ENCODE peak calls at places on chromosomes 3 and 15, in eight cellular contexts. One of them, this sample, is unnamed.

GRCh38 chr3:100710355-100711198 is 1.3 kb downstream of the TFG start:
- DNase-seq in psoas muscle: no peak
- DNase-seq in astrocyte: peak; percentile 56
- DNase-seq in adrenal gland: peak; percentile 61
- DNase-seq in A549: peak; percentile 82
- DNase-seq in small intestine: peak; percentile 90
- DNase-seq in kidney: no peak
- DNase-seq in CD8-positive, alpha-beta memory T cell: peak; percentile 37
- DNase-seq in this sample: peak; percentile 30

GRCh38 chr3:170907519-170908234 is 760 bp downstream of the EIF5A2 start:
- DNase-seq in psoas muscle: no peak
- DNase-seq in astrocyte: peak; percentile 14
- DNase-seq in adrenal gland: no peak
- DNase-seq in A549: no peak
- DNase-seq in small intestine: no peak
- DNase-seq in kidney: peak; percentile 55
- DNase-seq in CD8-positive, alpha-beta memory T cell: no peak
- DNase-seq in this sample: no peak

GRCh38 chr3:194257030-194257657 is 94.0 kb downstream of the CPN2 start:
- DNase-seq in psoas muscle: no peak
- DNase-seq in astrocyte: no peak
- DNase-seq in adrenal gland: peak; percentile 42
- DNase-seq in A549: no peak
- DNase-seq in small intestine: no peak
- DNase-seq in kidney: no peak
- DNase-seq in CD8-positive, alpha-beta memory T cell: no peak
- DNase-seq in this sample: no peak

GRCh38 chr15:28873006-28873405 is 12.8 kb upstream of the APBA2 start:
- DNase-seq in psoas muscle: no peak
- DNase-seq in astrocyte: no peak
- DNase-seq in adrenal gland: no peak
- DNase-seq in A549: no peak
- DNase-seq in small intestine: no peak
- DNase-seq in kidney: peak; percentile 20
- DNase-seq in CD8-positive, alpha-beta memory T cell: no peak
- DNase-seq in this sample: no peak

GRCh38 chr3:10555263-10555662 is 49.9 kb upstream of the ATP2B2 start:
- DNase-seq in psoas muscle: no peak
- DNase-seq in astrocyte: no peak
- DNase-seq in adrenal gland: peak; percentile 6
- DNase-seq in A549: no peak
- DNase-seq in small intestine: no peak
- DNase-seq in kidney: no peak
- DNase-seq in CD8-positive, alpha-beta memory T cell: no peak
- DNase-seq in this sample: no peak

GRCh38 chr15:33057845-33058244 is 136.7 kb downstream of the FMN1 start:
- DNase-seq in psoas muscle: no peak
- DNase-seq in astrocyte: no peak
- DNase-seq in adrenal gland: no peak
- DNase-seq in A549: no peak
- DNase-seq in small intestine: no peak
- DNase-seq in kidney: no peak
- DNase-seq in CD8-positive, alpha-beta memory T cell: no peak
- DNase-seq in this sample: no peak

GRCh38 chr15:70854669-70854976 is 666 bp upstream of the LARP6 start:
- DNase-seq in psoas muscle: no peak
- DNase-seq in astrocyte: peak; percentile 47
- DNase-seq in adrenal gland: peak; percentile 51
- DNase-seq in A549: peak; percentile 55
- DNase-seq in small intestine: no peak
- DNase-seq in kidney: no peak
- DNase-seq in CD8-positive, alpha-beta memory T cell: no peak
- DNase-seq in this sample: no peak

GRCh38 chr3:4729061-4729973 is 236.2 kb downstream of the ITPR1 start:
- DNase-seq in psoas muscle: no peak
- DNase-seq in astrocyte: no peak
- DNase-seq in adrenal gland: no peak
- DNase-seq in A549: no peak
- DNase-seq in small intestine: no peak
- DNase-seq in kidney: no peak
- DNase-seq in CD8-positive, alpha-beta memory T cell: no peak
- DNase-seq in this sample: no peak

GRCh38 chr15:40957581-40958051 is 4.3 kb downstream of the CHAC1 start:
- DNase-seq in psoas muscle: peak; percentile 94
- DNase-seq in astrocyte: no peak
- DNase-seq in adrenal gland: no peak
- DNase-seq in A549: no peak
- DNase-seq in small intestine: peak; percentile 29
- DNase-seq in kidney: peak; percentile 55
- DNase-seq in CD8-positive, alpha-beta memory T cell: no peak
- DNase-seq in this sample: no peak

GRCh38 chr3:20066848-20067617 is 26.8 kb downstream of the KAT2B start:
- DNase-seq in psoas muscle: peak; percentile 62
- DNase-seq in astrocyte: no peak
- DNase-seq in adrenal gland: no peak
- DNase-seq in A549: no peak
- DNase-seq in small intestine: no peak
- DNase-seq in kidney: no peak
- DNase-seq in CD8-positive, alpha-beta memory T cell: no peak
- DNase-seq in this sample: no peak

GRCh38 chr15:44535509-44536297 is 1.2 kb upstream of the EIF3J start:
- DNase-seq in psoas muscle: no peak
- DNase-seq in astrocyte: no peak
- DNase-seq in adrenal gland: peak; percentile 72
- DNase-seq in A549: peak; percentile 14
- DNase-seq in small intestine: peak; percentile 37
- DNase-seq in kidney: no peak
- DNase-seq in CD8-positive, alpha-beta memory T cell: peak; percentile 6
- DNase-seq in this sample: peak; percentile 34

GRCh38 chr15:80694624-80695098 is 449 bp upstream of the ABHD17C start:
- DNase-seq in psoas muscle: peak; percentile 52
- DNase-seq in astrocyte: peak; percentile 36
- DNase-seq in adrenal gland: no peak
- DNase-seq in A549: peak; percentile 29
- DNase-seq in small intestine: peak; percentile 36
- DNase-seq in kidney: no peak
- DNase-seq in CD8-positive, alpha-beta memory T cell: peak; percentile 36
- DNase-seq in this sample: no peak

GRCh38 chr3:127792664-127793292 is 29.5 kb downstream of the MGLL start:
- DNase-seq in psoas muscle: peak; percentile 87
- DNase-seq in astrocyte: peak; percentile 87
- DNase-seq in adrenal gland: peak; percentile 66
- DNase-seq in A549: peak; percentile 62
- DNase-seq in small intestine: no peak
- DNase-seq in kidney: peak; percentile 85
- DNase-seq in CD8-positive, alpha-beta memory T cell: no peak
- DNase-seq in this sample: no peak

GRCh38 chr3:33096103-33096868 is 660 bp downstream of the GLB1 start:
- DNase-seq in psoas muscle: peak; percentile 73
- DNase-seq in astrocyte: peak; percentile 18
- DNase-seq in adrenal gland: peak; percentile 60
- DNase-seq in A549: peak; percentile 45
- DNase-seq in small intestine: peak; percentile 63
- DNase-seq in kidney: peak; percentile 76
- DNase-seq in CD8-positive, alpha-beta memory T cell: peak; percentile 30
- DNase-seq in this sample: peak; percentile 36

GRCh38 chr3:20878676-20879075 is 692.7 kb upstream of the SGO1 start:
- DNase-seq in psoas muscle: no peak
- DNase-seq in astrocyte: no peak
- DNase-seq in adrenal gland: no peak
- DNase-seq in A549: no peak
- DNase-seq in small intestine: no peak
- DNase-seq in kidney: no peak
- DNase-seq in CD8-positive, alpha-beta memory T cell: no peak
- DNase-seq in this sample: no peak

GRCh38 chr3:18751514-18751913 is 326.4 kb upstream of the SATB1 start:
- DNase-seq in psoas muscle: no peak
- DNase-seq in astrocyte: no peak
- DNase-seq in adrenal gland: no peak
- DNase-seq in A549: no peak
- DNase-seq in small intestine: no peak
- DNase-seq in kidney: no peak
- DNase-seq in CD8-positive, alpha-beta memory T cell: no peak
- DNase-seq in this sample: no peak

GRCh38 chr3:181629029-181629428 is 82.7 kb upstream of the SOX2 start:
- DNase-seq in psoas muscle: no peak
- DNase-seq in astrocyte: peak; percentile 42
- DNase-seq in adrenal gland: no peak
- DNase-seq in A549: no peak
- DNase-seq in small intestine: no peak
- DNase-seq in kidney: no peak
- DNase-seq in CD8-positive, alpha-beta memory T cell: no peak
- DNase-seq in this sample: no peak

GRCh38 chr3:94285874-94286273 is 223.0 kb downstream of the NSUN3 start:
- DNase-seq in psoas muscle: no peak
- DNase-seq in astrocyte: peak; percentile 6
- DNase-seq in adrenal gland: no peak
- DNase-seq in A549: peak; percentile 14
- DNase-seq in small intestine: no peak
- DNase-seq in kidney: no peak
- DNase-seq in CD8-positive, alpha-beta memory T cell: no peak
- DNase-seq in this sample: no peak

GRCh38 chr3:8712045-8712870 is 21.3 kb upstream of the CAV3 start:
- DNase-seq in psoas muscle: no peak
- DNase-seq in astrocyte: peak; percentile 45
- DNase-seq in adrenal gland: no peak
- DNase-seq in A549: no peak
- DNase-seq in small intestine: no peak
- DNase-seq in kidney: no peak
- DNase-seq in CD8-positive, alpha-beta memory T cell: no peak
- DNase-seq in this sample: no peak

GRCh38 chr15:62777657-62778056 is 264.9 kb upstream of the TPM1 start:
- DNase-seq in psoas muscle: no peak
- DNase-seq in astrocyte: peak; percentile 70
- DNase-seq in adrenal gland: no peak
- DNase-seq in A549: no peak
- DNase-seq in small intestine: no peak
- DNase-seq in kidney: no peak
- DNase-seq in CD8-positive, alpha-beta memory T cell: no peak
- DNase-seq in this sample: no peak

GRCh38 chr3:100106531-100107155 is 7.7 kb downstream of the FILIP1L start:
- DNase-seq in psoas muscle: no peak
- DNase-seq in astrocyte: peak; percentile 76
- DNase-seq in adrenal gland: no peak
- DNase-seq in A549: no peak
- DNase-seq in small intestine: no peak
- DNase-seq in kidney: no peak
- DNase-seq in CD8-positive, alpha-beta memory T cell: no peak
- DNase-seq in this sample: no peak

GRCh38 chr3:54756330-54756731 is 171.5 kb downstream of the LRTM1 start:
- DNase-seq in psoas muscle: no peak
- DNase-seq in astrocyte: peak; percentile 97
- DNase-seq in adrenal gland: no peak
- DNase-seq in A549: no peak
- DNase-seq in small intestine: no peak
- DNase-seq in kidney: no peak
- DNase-seq in CD8-positive, alpha-beta memory T cell: no peak
- DNase-seq in this sample: no peak

GRCh38 chr15:27500206-27500605 is 529.2 kb downstream of the GABRG3 start:
- DNase-seq in psoas muscle: no peak
- DNase-seq in astrocyte: no peak
- DNase-seq in adrenal gland: no peak
- DNase-seq in A549: no peak
- DNase-seq in small intestine: no peak
- DNase-seq in kidney: no peak
- DNase-seq in CD8-positive, alpha-beta memory T cell: no peak
- DNase-seq in this sample: no peak

GRCh38 chr3:53168175-53168923 is 7.3 kb downstream of the PRKCD start:
- DNase-seq in psoas muscle: no peak
- DNase-seq in astrocyte: no peak
- DNase-seq in adrenal gland: no peak
- DNase-seq in A549: no peak
- DNase-seq in small intestine: no peak
- DNase-seq in kidney: no peak
- DNase-seq in CD8-positive, alpha-beta memory T cell: no peak
- DNase-seq in this sample: no peak
- H3K4me1 ChIP-seq in psoas muscle: peaks cover 7% of the 10 kb centered on the region
- H3K4me1 ChIP-seq in astrocyte: peaks cover 11% of the 10 kb centered on the region
- H3K4me1 ChIP-seq in adrenal gland: peaks cover 82% of the 10 kb centered on the region
- H3K4me1 ChIP-seq in A549: no peaks in the 10 kb centered on the region
- H3K4me1 ChIP-seq in small intestine: peaks cover 3% of the 10 kb centered on the region
- H3K4me1 ChIP-seq in kidney: peaks cover 52% of the 10 kb centered on the region
- H3K4me1 ChIP-seq in CD8-positive, alpha-beta memory T cell: peaks cover 4% of the 10 kb centered on the region
- H3K4me1 ChIP-seq in this sample: peaks cover 3% of the 10 kb centered on the region

DNA sequence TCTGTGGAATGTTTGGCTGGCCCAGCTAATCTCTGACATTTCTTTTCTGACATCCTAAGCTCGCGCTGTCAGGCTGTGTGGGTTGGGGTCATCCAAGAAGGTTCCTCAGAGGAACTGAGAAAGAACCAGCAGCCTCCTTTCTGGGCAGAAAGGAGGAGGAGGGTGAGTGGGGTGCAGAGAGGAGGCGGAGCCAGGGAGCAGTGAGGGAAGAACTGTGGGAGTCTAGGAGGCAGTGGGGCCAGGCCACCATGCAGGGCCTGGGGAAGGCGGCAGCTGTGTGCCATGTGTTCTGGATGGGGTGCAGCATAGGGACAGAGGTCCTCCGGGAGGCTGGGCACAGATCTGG is 5.3 kb downstream of the SEMA7A start:
- DNase-seq in psoas muscle: no peak
- DNase-seq in astrocyte: no peak
- DNase-seq in adrenal gland: no peak
- DNase-seq in A549: no peak
- DNase-seq in small intestine: no peak
- DNase-seq in kidney: no peak
- DNase-seq in CD8-positive, alpha-beta memory T cell: no peak
- DNase-seq in this sample: no peak
- H3K4me1 ChIP-seq in psoas muscle: peaks cover 4% of the 10 kb centered on the region
- H3K4me1 ChIP-seq in astrocyte: peaks cover 69% of the 10 kb centered on the region
- H3K4me1 ChIP-seq in adrenal gland: peaks cover 20% of the 10 kb centered on the region
- H3K4me1 ChIP-seq in A549: peaks cover 11% of the 10 kb centered on the region
- H3K4me1 ChIP-seq in small intestine: no peaks in the 10 kb centered on the region
- H3K4me1 ChIP-seq in kidney: peaks cover 4% of the 10 kb centered on the region
- H3K4me1 ChIP-seq in CD8-positive, alpha-beta memory T cell: peaks cover 7% of the 10 kb centered on the region
- H3K4me1 ChIP-seq in this sample: peaks cover 27% of the 10 kb centered on the region

DNA sequence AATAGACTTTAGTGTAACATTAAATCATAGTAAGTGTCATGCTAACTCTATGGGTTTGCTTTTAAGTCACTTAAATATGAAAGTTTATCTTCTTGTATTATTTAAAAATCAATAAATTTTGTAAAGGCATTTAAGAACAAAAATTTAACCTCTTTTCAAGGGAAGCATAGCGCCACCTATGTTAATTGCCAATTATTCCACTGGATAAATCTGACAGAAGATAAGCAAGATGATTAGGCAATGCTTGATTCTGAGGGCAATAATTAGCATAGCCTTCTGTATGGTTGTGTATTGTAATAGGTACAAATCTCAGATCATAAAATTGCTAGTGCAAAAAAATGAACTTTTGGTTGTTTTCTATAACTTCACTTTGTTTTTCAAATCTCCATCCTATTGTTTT is 560.1 kb downstream of the GRM7 start:
- DNase-seq in psoas muscle: no peak
- DNase-seq in astrocyte: no peak
- DNase-seq in adrenal gland: no peak
- DNase-seq in A549: no peak
- DNase-seq in small intestine: no peak
- DNase-seq in kidney: no peak
- DNase-seq in CD8-positive, alpha-beta memory T cell: no peak
- DNase-seq in this sample: no peak
- H3K4me1 ChIP-seq in psoas muscle: no peaks in the 10 kb centered on the region
- H3K4me1 ChIP-seq in astrocyte: no peaks in the 10 kb centered on the region
- H3K4me1 ChIP-seq in adrenal gland: no peaks in the 10 kb centered on the region
- H3K4me1 ChIP-seq in A549: no peaks in the 10 kb centered on the region
- H3K4me1 ChIP-seq in small intestine: no peaks in the 10 kb centered on the region
- H3K4me1 ChIP-seq in kidney: no peaks in the 10 kb centered on the region
- H3K4me1 ChIP-seq in CD8-positive, alpha-beta memory T cell: no peaks in the 10 kb centered on the region
- H3K4me1 ChIP-seq in this sample: no peaks in the 10 kb centered on the region

GRCh38 chr15:74795961-74796625 is 14.2 kb downstream of the CSK start:
- DNase-seq in psoas muscle: no peak
- DNase-seq in astrocyte: no peak
- DNase-seq in adrenal gland: no peak
- DNase-seq in A549: no peak
- DNase-seq in small intestine: no peak
- DNase-seq in kidney: no peak
- DNase-seq in CD8-positive, alpha-beta memory T cell: no peak
- DNase-seq in this sample: peak; percentile 51
- H3K4me1 ChIP-seq in psoas muscle: peaks cover 34% of the 10 kb centered on the region
- H3K4me1 ChIP-seq in astrocyte: peaks cover 24% of the 10 kb centered on the region
- H3K4me1 ChIP-seq in adrenal gland: peaks cover 26% of the 10 kb centered on the region
- H3K4me1 ChIP-seq in A549: peaks cover 3% of the 10 kb centered on the region
- H3K4me1 ChIP-seq in small intestine: peaks cover 2% of the 10 kb centered on the region
- H3K4me1 ChIP-seq in kidney: peaks cover 19% of the 10 kb centered on the region
- H3K4me1 ChIP-seq in CD8-positive, alpha-beta memory T cell: peaks cover 96% of the 10 kb centered on the region
- H3K4me1 ChIP-seq in this sample: peaks cover 90% of the 10 kb centered on the region

This sample was measured in naive thymus-derived CD4-positive, alpha-beta T cell.